ENCODE peak calls at places on chromosomes 7 and 10, in four cellular contexts. One of them, this sample, is unnamed. For H3K36me3, the result is how much of the 10 kb centered on the place peaks cover.

GRCh38 chr10:79381804-79382221 is 34.5 kb downstream of the PPIF start:
- DNase-seq in hepatocyte: peak
- DNase-seq in psoas muscle: peak
- DNase-seq in tibial artery: peak
- DNase-seq in this sample: peak

GRCh38 chr10:13270877-13271551 is 28.9 kb downstream of the PHYH start:
- DNase-seq in tibial artery: no peak
- DNase-seq in hepatocyte: peak
- DNase-seq in psoas muscle: no peak
- DNase-seq in this sample: no peak

GRCh38 chr10:13268841-13269240 is 31.0 kb downstream of the PHYH start:
- DNase-seq in psoas muscle: no peak
- DNase-seq in hepatocyte: peak
- DNase-seq in tibial artery: no peak
- DNase-seq in this sample: no peak

GRCh38 chr10:125823663-125824251 is 411 bp downstream of the BCCIP start:
- DNase-seq in tibial artery: no peak
- DNase-seq in psoas muscle: no peak
- DNase-seq in hepatocyte: peak
- DNase-seq in this sample: no peak

GRCh38 chr7:98647326-98647725 is 30.2 kb downstream of the NPTX2 start:
- DNase-seq in tibial artery: no peak
- DNase-seq in psoas muscle: no peak
- DNase-seq in hepatocyte: no peak
- DNase-seq in this sample: no peak

GRCh38 chr7:73822319-73823173 is 8.2 kb upstream of the CLDN4 start:
- DNase-seq in hepatocyte: peak
- DNase-seq in psoas muscle: no peak
- DNase-seq in tibial artery: no peak
- DNase-seq in this sample: no peak

GRCh38 chr7:16791895-16792294 is 12.9 kb downstream of the AGR2 start:
- DNase-seq in psoas muscle: no peak
- DNase-seq in tibial artery: no peak
- DNase-seq in hepatocyte: no peak
- DNase-seq in this sample: no peak

GRCh38 chr7:32518534-32519140 is 23.3 kb downstream of the AVL9 start:
- DNase-seq in hepatocyte: no peak
- DNase-seq in tibial artery: no peak
- DNase-seq in psoas muscle: no peak
- DNase-seq in this sample: no peak

GRCh38 chr10:123743441-123744225 is 77.5 kb downstream of the GPR26 start:
- DNase-seq in psoas muscle: no peak
- DNase-seq in hepatocyte: no peak
- DNase-seq in tibial artery: no peak
- DNase-seq in this sample: no peak

GRCh38 chr10:71840936-71841335 is 10.1 kb downstream of the PSAP start:
- DNase-seq in psoas muscle: no peak
- DNase-seq in hepatocyte: no peak
- DNase-seq in tibial artery: no peak
- DNase-seq in this sample: no peak

GRCh38 chr10:75209325-75210192 is 1.0 kb upstream of the VDAC2 start:
- DNase-seq in tibial artery: peak
- DNase-seq in hepatocyte: peak
- DNase-seq in psoas muscle: peak
- DNase-seq in this sample: peak

GRCh38 chr7:71393661-71394060 is 261.7 kb downstream of the GALNT17 start:
- DNase-seq in psoas muscle: no peak
- DNase-seq in tibial artery: no peak
- DNase-seq in hepatocyte: no peak
- DNase-seq in this sample: no peak

GRCh38 chr10:70074147-70074546 is 21.5 kb downstream of the MACROH2A2 start:
- DNase-seq in tibial artery: no peak
- DNase-seq in hepatocyte: no peak
- DNase-seq in psoas muscle: no peak
- DNase-seq in this sample: no peak

GRCh38 chr7:128091106-128091505 is 59.9 kb upstream of the LRRC4 start:
- DNase-seq in psoas muscle: no peak
- DNase-seq in tibial artery: no peak
- DNase-seq in hepatocyte: no peak
- DNase-seq in this sample: no peak

GRCh38 chr10:118911361-118911760 is 118.2 kb upstream of the NANOS1 start:
- DNase-seq in tibial artery: no peak
- DNase-seq in psoas muscle: no peak
- DNase-seq in hepatocyte: no peak
- DNase-seq in this sample: no peak

GRCh38 chr7:130142654-130143333 is 62.4 kb downstream of the TMEM209 start:
- DNase-seq in psoas muscle: no peak
- DNase-seq in hepatocyte: no peak
- DNase-seq in tibial artery: no peak
- DNase-seq in this sample: no peak

GRCh38 chr7:136555933-136556332 is 312.5 kb upstream of the CHRM2 start:
- DNase-seq in psoas muscle: no peak
- DNase-seq in hepatocyte: no peak
- DNase-seq in tibial artery: no peak
- DNase-seq in this sample: no peak

GRCh38 chr7:6248581-6248980 is 23.8 kb downstream of the CYTH3 start:
- DNase-seq in hepatocyte: no peak
- DNase-seq in psoas muscle: no peak
- DNase-seq in tibial artery: no peak
- DNase-seq in this sample: no peak

GRCh38 chr10:69474688-69475432 is 23.6 kb downstream of the TSPAN15 start:
- DNase-seq in hepatocyte: peak
- DNase-seq in tibial artery: peak
- DNase-seq in psoas muscle: peak
- DNase-seq in this sample: peak

GRCh38 chr7:91239171-91239604 is 25.0 kb upstream of the FZD1 start:
- DNase-seq in tibial artery: no peak
- DNase-seq in hepatocyte: no peak
- DNase-seq in psoas muscle: no peak
- DNase-seq in this sample: no peak

GRCh38 chr7:27375958-27376357 is 133.4 kb downstream of the EVX1 start:
- DNase-seq in hepatocyte: no peak
- DNase-seq in psoas muscle: no peak
- DNase-seq in tibial artery: no peak
- DNase-seq in this sample: no peak

GRCh38 chr10:24209946-24210491 is 1.1 kb downstream of the KIAA1217 start:
- DNase-seq in psoas muscle: no peak
- DNase-seq in tibial artery: no peak
- DNase-seq in hepatocyte: peak
- DNase-seq in this sample: peak

GRCh38 chr7:105531797-105532671 is at the start of gene RINT1:
- DNase-seq in tibial artery: peak
- DNase-seq in hepatocyte: peak
- DNase-seq in psoas muscle: peak
- DNase-seq in this sample: peak

GRCh38 chr7:102288285-102288930 is 1.7 kb downstream of the SH2B2 start:
- DNase-seq in hepatocyte: no peak
- DNase-seq in tibial artery: no peak
- DNase-seq in psoas muscle: no peak
- DNase-seq in this sample: no peak

GRCh38 chr7:91264924-91265681 is 870 bp downstream of the FZD1 start:
- DNase-seq in hepatocyte: peak
- DNase-seq in tibial artery: peak
- DNase-seq in psoas muscle: peak
- DNase-seq in this sample: peak

GRCh38 chr10:18158698-18159342 is 18.6 kb downstream of the CACNB2 start:
- DNase-seq in tibial artery: no peak
- DNase-seq in psoas muscle: no peak
- DNase-seq in hepatocyte: no peak
- DNase-seq in this sample: no peak

GRCh38 chr7:99357701-99358490 is 16.6 kb upstream of the ARPC1B start:
- DNase-seq in tibial artery: no peak
- DNase-seq in hepatocyte: no peak
- DNase-seq in psoas muscle: no peak
- DNase-seq in this sample: no peak

GRCh38 chr10:26198119-26198518 is 18.5 kb upstream of the GAD2 start:
- DNase-seq in tibial artery: no peak
- DNase-seq in hepatocyte: no peak
- DNase-seq in psoas muscle: no peak
- DNase-seq in this sample: no peak

GRCh38 chr7:50981743-50982142 is 199.0 kb upstream of the GRB10 start:
- DNase-seq in hepatocyte: no peak
- DNase-seq in tibial artery: no peak
- DNase-seq in psoas muscle: no peak
- DNase-seq in this sample: no peak

GRCh38 chr10:61937631-61938284 is 36.3 kb downstream of the ARID5B start:
- DNase-seq in psoas muscle: no peak
- DNase-seq in tibial artery: no peak
- DNase-seq in hepatocyte: no peak
- DNase-seq in this sample: no peak

GRCh38 chr7:89456556-89456955 is 661.0 kb upstream of the TEX47 start:
- DNase-seq in tibial artery: no peak
- DNase-seq in hepatocyte: no peak
- DNase-seq in psoas muscle: no peak
- DNase-seq in this sample: no peak

GRCh38 chr7:151779255-151779654 is 97.7 kb downstream of the PRKAG2 start:
- DNase-seq in hepatocyte: no peak
- DNase-seq in tibial artery: no peak
- DNase-seq in psoas muscle: no peak
- DNase-seq in this sample: no peak

GRCh38 chr10:52729259-52730104 is 43.1 kb downstream of the MBL2 start:
- DNase-seq in psoas muscle: no peak
- DNase-seq in tibial artery: no peak
- DNase-seq in hepatocyte: peak
- DNase-seq in this sample: no peak

GRCh38 chr10:29409241-29410051 is 120.6 kb downstream of the LYZL1 start:
- DNase-seq in tibial artery: peak
- DNase-seq in psoas muscle: peak
- DNase-seq in hepatocyte: no peak
- DNase-seq in this sample: peak

GRCh38 chr7:109579876-109580275 is 1010.2 kb downstream of the DNAJB9 start:
- DNase-seq in psoas muscle: no peak
- DNase-seq in hepatocyte: no peak
- DNase-seq in tibial artery: no peak
- DNase-seq in this sample: no peak

GRCh38 chr10:117174439-117175214 is 22.7 kb upstream of the KCNK18 start:
- DNase-seq in tibial artery: peak
- DNase-seq in psoas muscle: peak
- DNase-seq in hepatocyte: peak
- DNase-seq in this sample: peak
- TF ChIP-seq CTCF in tibial artery: peak
- TF ChIP-seq CTCF in psoas muscle: peak
- TF ChIP-seq CTCF in hepatocyte: peak
- TF ChIP-seq CTCF in this sample: peak

GRCh38 chr10:6228010-6228511 is 25.3 kb downstream of the PFKFB3 start:
- DNase-seq in tibial artery: no peak
- DNase-seq in psoas muscle: no peak
- DNase-seq in hepatocyte: no peak
- DNase-seq in this sample: no peak
- H3K36me3 ChIP-seq in tibial artery: half or more
- H3K36me3 ChIP-seq in psoas muscle: half or more
- H3K36me3 ChIP-seq in hepatocyte: under half
- H3K36me3 ChIP-seq in this sample: under half

DNA sequence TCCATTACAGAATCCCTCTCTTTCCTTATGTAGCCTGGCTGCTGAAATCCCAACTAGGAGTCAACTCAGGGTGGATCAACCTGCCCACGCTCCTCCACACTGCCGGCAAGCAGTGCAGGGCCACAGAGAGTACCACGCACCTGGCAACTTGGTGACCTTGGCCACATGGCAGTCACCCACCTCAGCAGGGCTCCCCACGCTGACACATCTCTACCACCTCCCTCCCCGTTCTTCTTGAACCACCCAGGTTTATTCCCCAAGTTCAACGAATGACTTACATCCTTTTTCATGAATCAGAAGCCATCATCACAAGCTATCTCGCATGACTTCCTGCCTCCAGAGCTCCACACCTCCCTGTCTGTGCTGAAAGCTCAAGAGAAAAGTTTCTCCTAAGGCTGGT is 153.4 kb downstream of the GRID1 start:
- DNase-seq in tibial artery: no peak
- DNase-seq in psoas muscle: no peak
- DNase-seq in hepatocyte: no peak
- DNase-seq in this sample: no peak
- TF ChIP-seq CTCF in tibial artery: no peak
- TF ChIP-seq CTCF in psoas muscle: no peak
- TF ChIP-seq CTCF in hepatocyte: no peak
- TF ChIP-seq CTCF in this sample: no peak

DNA sequence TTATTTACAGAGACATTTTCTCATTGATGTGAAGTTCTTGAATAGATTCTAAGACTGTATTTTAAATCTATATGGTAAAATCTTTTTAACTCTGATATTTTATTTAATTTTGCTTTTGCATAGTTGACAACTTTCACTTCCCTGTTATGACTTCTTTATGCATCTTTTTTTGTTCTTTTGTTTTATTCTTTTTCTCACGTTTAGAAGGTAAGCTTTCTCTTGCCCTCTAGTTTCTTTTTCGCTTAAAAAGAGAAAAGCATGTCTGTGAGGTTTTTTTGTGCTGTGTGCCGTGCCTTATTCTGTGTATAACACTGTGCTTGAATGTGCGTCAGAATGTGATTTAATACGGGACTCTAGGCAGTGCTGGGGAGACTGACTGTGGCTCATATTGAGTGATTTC is 74.7 kb downstream of the AP3M1 start:
- DNase-seq in hepatocyte: no peak
- DNase-seq in tibial artery: no peak
- DNase-seq in psoas muscle: no peak
- DNase-seq in this sample: no peak
- H3K36me3 ChIP-seq in hepatocyte: under half
- H3K36me3 ChIP-seq in tibial artery: under half
- H3K36me3 ChIP-seq in psoas muscle: half or more
- H3K36me3 ChIP-seq in this sample: under half